ENCODE peak calls at places on chromosomes 7 and 10, in seven cellular contexts. C is tibial nerve, H is progenitor cell of endocrine pancreas, S is AG04450, E is coronary artery, K is thoracic aorta, B is foreskin fibroblast. I is an unnamed sample.

GRCh38 chr10:97849491-97850402 is at the start of gene GOLGA7B:
- DNase-seq in C (no peak), H (peak), S (no peak), E (no peak), K (no peak), B (peak), I (no peak)

GRCh38 chr10:95837783-95838182 is 70.0 kb upstream of the CC2D2B start:
- DNase-seq in C (no peak), H (no peak), S (no peak), E (no peak), K (no peak), B (no peak), I (no peak)

GRCh38 chr7:73436031-73436929 is 2.7 kb downstream of the FZD9 start:
- DNase-seq in C (no peak), H (no peak), S (no peak), E (no peak), K (no peak), B (peak), I (no peak)

GRCh38 chr7:158018061-158018796 is 569.4 kb downstream of the PTPRN2 start:
- DNase-seq in C (no peak), H (no peak), S (no peak), E (no peak), K (no peak), B (no peak), I (no peak)

GRCh38 chr7:90629306-90629918 is 33.3 kb downstream of the CDK14 start:
- DNase-seq in C (no peak), H (no peak), S (peak), E (no peak), K (no peak), B (peak), I (no peak)

GRCh38 chr10:31528834-31529233 is 209.8 kb downstream of the ZEB1 start:
- DNase-seq in C (no peak), H (no peak), S (no peak), E (no peak), K (no peak), B (no peak), I (no peak)

GRCh38 chr7:131511774-131512535 is 44.5 kb downstream of the PODXL start:
- DNase-seq in C (no peak), H (no peak), S (no peak), E (no peak), K (no peak), B (no peak), I (no peak)

GRCh38 chr10:26491276-26491675 is 53.1 kb downstream of the APBB1IP start:
- DNase-seq in C (no peak), H (no peak), S (no peak), E (no peak), K (no peak), B (no peak), I (no peak)

GRCh38 chr10:95414844-95415545 is 124.2 kb upstream of the PDLIM1 start:
- DNase-seq in C (no peak), H (no peak), S (no peak), E (no peak), K (no peak), B (no peak), I (no peak)

DNA sequence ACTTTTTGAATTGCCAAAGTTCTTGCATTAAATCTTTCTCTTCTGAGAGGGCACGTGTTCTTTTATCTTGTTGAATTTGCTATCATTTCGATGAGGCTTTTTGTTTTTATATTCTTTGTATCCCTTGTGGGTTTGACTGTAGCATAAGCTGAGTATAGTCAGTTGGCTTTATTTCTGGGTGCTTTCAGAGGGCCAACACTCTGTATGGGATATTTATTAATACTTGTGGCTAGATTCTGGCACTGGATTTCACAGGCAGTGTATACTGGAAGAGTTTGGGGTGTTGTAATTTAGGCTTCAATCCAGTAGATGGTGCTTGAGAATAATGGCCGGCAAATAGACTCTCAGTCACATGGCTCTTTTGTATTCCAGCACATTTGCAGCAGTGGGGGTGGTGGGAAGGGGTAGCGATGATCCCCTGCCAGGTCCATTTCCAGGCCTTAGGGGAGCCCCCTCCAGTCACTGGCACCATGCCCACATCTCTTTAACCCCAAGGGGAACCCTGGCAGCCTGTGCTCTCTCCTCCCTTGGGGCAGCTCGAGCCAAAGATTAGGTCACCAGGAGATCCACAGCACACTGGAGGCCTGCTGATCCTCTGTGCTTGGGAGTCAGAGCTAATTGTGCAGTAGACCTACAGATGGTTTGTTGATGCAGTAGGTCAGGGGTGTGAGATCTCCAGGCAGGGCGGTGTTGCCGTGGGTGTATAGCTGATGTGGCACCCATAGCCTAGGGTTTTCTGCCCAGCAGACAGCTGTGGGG is 81.7 kb downstream of the PTPN20 start:
- DNase-seq in C (no peak), H (no peak), S (no peak), E (no peak), K (no peak), B (peak), I (no peak)
- TF ChIP-seq CTCF in C (peak), H (peak), S (peak), E (no peak), K (no peak), B (peak), I (no peak)

GRCh38 chr7:27689045-27689877 is 26.6 kb upstream of the HIBADH start:
- DNase-seq in C (no peak), H (no peak), S (no peak), E (no peak), K (no peak), B (peak), I (no peak)
- TF ChIP-seq CTCF in C (no peak), H (peak), S (peak), E (no peak), K (no peak), B (peak), I (no peak)

DNA sequence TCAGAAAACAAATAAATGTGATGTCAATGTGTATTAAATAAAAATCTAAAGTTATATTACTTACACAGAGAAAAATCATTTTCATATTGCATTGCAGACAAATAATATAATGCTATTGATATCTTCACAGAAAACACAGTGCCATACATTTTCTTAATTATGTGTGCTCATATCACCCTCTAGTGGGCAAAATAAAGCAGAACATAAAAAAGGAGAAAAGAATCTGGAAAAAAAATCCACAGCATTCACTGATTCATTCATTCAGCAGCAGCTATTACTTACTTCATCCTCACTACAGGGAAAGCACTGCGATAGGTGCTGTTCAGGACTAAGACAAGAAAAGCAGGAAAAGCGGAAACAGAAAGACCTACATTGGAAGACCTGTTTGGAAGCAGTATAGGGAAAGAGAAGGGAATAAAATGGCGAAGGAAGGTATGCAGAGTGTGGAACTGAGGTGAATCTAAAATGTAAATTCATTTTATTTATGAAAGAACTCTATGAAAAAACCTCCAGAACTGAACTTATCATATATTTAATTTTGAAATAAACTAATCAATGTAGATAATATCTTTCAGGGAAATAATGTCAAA is 73.2 kb downstream of the POT1 start:
- DNase-seq in C (no peak), H (no peak), S (peak), E (no peak), K (no peak), B (peak), I (no peak)
- TF ChIP-seq CTCF in C (peak), H (peak), S (peak), E (peak), K (peak), B (peak), I (no peak)

GRCh38 chr10:132322621-132323048 is 9.4 kb upstream of the LRRC27 start:
- DNase-seq in C (no peak), H (no peak), S (no peak), E (no peak), K (no peak), B (peak), I (no peak)
- TF ChIP-seq CTCF in C (no peak), H (no peak), S (peak), E (no peak), K (no peak), B (peak), I (no peak)

GRCh38 chr10:118341678-118342637 is at the start of gene FAM204A:
- DNase-seq in C (peak), H (peak), S (peak), E (peak), K (peak), B (peak), I (peak)
- TF ChIP-seq CTCF in C (no peak), H (no peak), S (no peak), E (no peak), K (no peak), B (no peak), I (no peak)

GRCh38 chr10:43131906-43132305 is 6.3 kb upstream of the CSGALNACT2 start:
- DNase-seq in C (no peak), H (no peak), S (no peak), E (no peak), K (no peak), B (no peak), I (no peak)

GRCh38 chr10:43133196-43133808 is 4.9 kb upstream of the CSGALNACT2 start:
- DNase-seq in C (no peak), H (no peak), S (no peak), E (no peak), K (no peak), B (no peak), I (no peak)

GRCh38 chr10:43134126-43134905 is 3.9 kb upstream of the CSGALNACT2 start:
- DNase-seq in C (no peak), H (no peak), S (no peak), E (no peak), K (no peak), B (peak), I (no peak)

GRCh38 chr10:43131256-43131655 is 7.0 kb upstream of the CSGALNACT2 start:
- DNase-seq in C (no peak), H (no peak), S (no peak), E (no peak), K (no peak), B (no peak), I (no peak)

DNA sequence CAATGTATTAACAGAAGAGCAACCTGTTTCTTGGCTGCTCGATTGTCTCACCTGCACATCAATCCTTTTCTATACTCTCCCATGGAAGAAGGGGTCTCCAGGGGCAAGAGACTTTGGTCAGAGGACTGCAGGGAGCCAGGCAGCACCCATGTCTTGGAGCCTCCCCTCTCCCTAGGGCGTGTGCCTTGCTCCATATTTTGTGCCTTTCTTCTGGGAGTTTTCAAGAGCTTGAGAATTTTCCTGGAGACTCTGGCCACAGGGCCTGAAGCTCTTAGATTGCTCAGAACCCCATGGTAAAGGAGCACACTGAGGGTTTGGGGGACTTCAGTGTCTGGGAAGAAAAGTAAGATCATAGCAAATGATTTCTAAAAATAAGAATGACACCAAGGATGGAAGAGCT is 5.4 kb upstream of the CSGALNACT2 start:
- DNase-seq in C (no peak), H (no peak), S (no peak), E (no peak), K (no peak), B (no peak), I (no peak)
- TF ChIP-seq CTCF in C (no peak), H (no peak), S (no peak), E (no peak), K (no peak), B (no peak), I (no peak)

DNA sequence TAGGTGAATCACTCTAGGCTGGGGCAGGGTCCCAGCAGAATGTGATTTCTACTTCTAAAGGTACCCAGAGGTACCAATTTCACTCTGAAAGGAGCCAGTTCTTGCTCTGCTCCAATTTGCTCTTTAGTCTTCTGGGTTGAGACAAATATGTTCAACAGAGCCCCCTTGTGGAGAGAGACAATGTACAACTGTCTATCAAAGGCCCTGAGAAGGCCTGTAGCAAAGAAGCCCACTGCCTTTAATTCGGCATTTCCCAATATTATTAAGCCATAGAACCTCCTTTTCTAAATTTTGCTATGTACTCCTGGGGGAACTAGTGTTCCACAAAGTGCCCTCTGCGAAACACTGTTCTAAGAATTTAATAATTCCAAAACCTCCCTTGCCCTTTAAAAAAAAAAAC is 161.0 kb upstream of the BMPER start:
- DNase-seq in C (no peak), H (no peak), S (no peak), E (no peak), K (no peak), B (peak), I (no peak)
- TF ChIP-seq CTCF in C (peak), H (peak), S (no peak), E (peak), K (no peak), B (no peak), I (no peak)

DNA sequence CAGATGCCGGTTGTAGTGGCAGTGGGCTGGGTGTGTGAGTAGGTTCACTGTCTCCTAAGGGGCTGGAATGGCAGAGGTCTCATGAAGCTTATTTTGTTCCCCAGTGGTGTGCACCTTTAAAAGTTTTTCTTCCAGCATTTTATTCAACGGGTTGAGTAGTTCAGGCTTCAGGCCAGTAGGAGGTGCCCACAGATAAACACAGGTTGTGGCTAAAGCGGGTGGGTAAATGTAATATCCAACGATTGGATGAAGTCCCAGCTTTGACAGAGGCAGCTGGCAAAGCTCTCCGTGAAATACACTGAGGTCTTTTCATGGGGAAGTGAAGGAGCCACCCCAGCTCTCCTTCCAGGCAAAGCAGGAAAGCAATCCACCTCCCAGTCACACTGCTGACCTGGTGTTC is 339.8 kb upstream of the LRRTM3 start:
- DNase-seq in C (no peak), H (no peak), S (no peak), E (no peak), K (no peak), B (peak), I (no peak)
- TF ChIP-seq CTCF in C (no peak), H (peak), S (peak), E (no peak), K (no peak), B (peak), I (no peak)

GRCh38 chr7:79272066-79272669 is 181.3 kb downstream of the MAGI2 start:
- DNase-seq in C (no peak), H (no peak), S (no peak), E (no peak), K (no peak), B (peak), I (no peak)
- TF ChIP-seq CTCF in C (peak), H (peak), S (peak), E (peak), K (peak), B (peak), I (no peak)

GRCh38 chr10:123272171-123272570 is 118.0 kb downstream of the BUB3 start:
- DNase-seq in C (no peak), H (no peak), S (no peak), E (no peak), K (no peak), B (no peak), I (no peak)
- TF ChIP-seq CTCF in C (no peak), H (peak), S (no peak), E (no peak), K (no peak), B (peak), I (no peak)